ENCODE peak calls at places on chromosome 11, in seven cellular contexts. One of them, this sample, is unnamed.

GRCh38 chr11:106031936-106032335 is 9.9 kb upstream of the MSANTD4 start:
- DNase-seq in NCI-H1436: no peak
- DNase-seq in amygdala: no peak
- DNase-seq in activated effector memory CD4-positive, alpha-beta T cell treated with anti-CD3 and anti-CD28 coated beads, Interleukin-2, amount 50 U/mL, for 16 hours: no peak
- DNase-seq in astrocyte of the spinal cord: no peak
- DNase-seq in activated CD8-positive, alpha-beta memory T cell treated with anti-CD3 and anti-CD28 coated beads for 1 hour: no peak
- DNase-seq in ACHN: no peak
- DNase-seq in this sample: no peak

GRCh38 chr11:57781529-57781943 is 19.9 kb downstream of the CTNND1 start:
- DNase-seq in activated effector memory CD4-positive, alpha-beta T cell treated with anti-CD3 and anti-CD28 coated beads, Interleukin-2, amount 50 U/mL, for 16 hours: no peak
- DNase-seq in activated CD8-positive, alpha-beta memory T cell treated with anti-CD3 and anti-CD28 coated beads for 1 hour: no peak
- DNase-seq in amygdala: no peak
- DNase-seq in astrocyte of the spinal cord: no peak
- DNase-seq in NCI-H1436: no peak
- DNase-seq in ACHN: no peak
- DNase-seq in this sample: no peak

GRCh38 chr11:12089473-12089872 is 20.9 kb upstream of the MICAL2 start:
- DNase-seq in NCI-H1436: no peak
- DNase-seq in activated CD8-positive, alpha-beta memory T cell treated with anti-CD3 and anti-CD28 coated beads for 1 hour: no peak
- DNase-seq in astrocyte of the spinal cord: no peak
- DNase-seq in ACHN: no peak
- DNase-seq in activated effector memory CD4-positive, alpha-beta T cell treated with anti-CD3 and anti-CD28 coated beads, Interleukin-2, amount 50 U/mL, for 16 hours: no peak
- DNase-seq in amygdala: no peak
- DNase-seq in this sample: no peak

GRCh38 chr11:62999156-62999555 is 14.4 kb upstream of the SLC22A6 start:
- DNase-seq in ACHN: no peak
- DNase-seq in astrocyte of the spinal cord: no peak
- DNase-seq in amygdala: no peak
- DNase-seq in activated CD8-positive, alpha-beta memory T cell treated with anti-CD3 and anti-CD28 coated beads for 1 hour: no peak
- DNase-seq in activated effector memory CD4-positive, alpha-beta T cell treated with anti-CD3 and anti-CD28 coated beads, Interleukin-2, amount 50 U/mL, for 16 hours: no peak
- DNase-seq in NCI-H1436: no peak
- DNase-seq in this sample: no peak

GRCh38 chr11:20368441-20368840 is 4.9 kb downstream of the HTATIP2 start:
- DNase-seq in astrocyte of the spinal cord: no peak
- DNase-seq in ACHN: peak; percentile 31
- DNase-seq in activated effector memory CD4-positive, alpha-beta T cell treated with anti-CD3 and anti-CD28 coated beads, Interleukin-2, amount 50 U/mL, for 16 hours: no peak
- DNase-seq in NCI-H1436: no peak
- DNase-seq in amygdala: no peak
- DNase-seq in activated CD8-positive, alpha-beta memory T cell treated with anti-CD3 and anti-CD28 coated beads for 1 hour: no peak
- DNase-seq in this sample: no peak

GRCh38 chr11:34029176-34029575 is 22.4 kb upstream of the CAPRIN1 start:
- DNase-seq in activated CD8-positive, alpha-beta memory T cell treated with anti-CD3 and anti-CD28 coated beads for 1 hour: no peak
- DNase-seq in astrocyte of the spinal cord: no peak
- DNase-seq in ACHN: no peak
- DNase-seq in NCI-H1436: no peak
- DNase-seq in activated effector memory CD4-positive, alpha-beta T cell treated with anti-CD3 and anti-CD28 coated beads, Interleukin-2, amount 50 U/mL, for 16 hours: no peak
- DNase-seq in amygdala: no peak
- DNase-seq in this sample: no peak

GRCh38 chr11:42840176-42840829 is 471.5 kb upstream of the API5 start:
- DNase-seq in ACHN: no peak
- DNase-seq in activated CD8-positive, alpha-beta memory T cell treated with anti-CD3 and anti-CD28 coated beads for 1 hour: no peak
- DNase-seq in NCI-H1436: no peak
- DNase-seq in amygdala: no peak
- DNase-seq in astrocyte of the spinal cord: no peak
- DNase-seq in activated effector memory CD4-positive, alpha-beta T cell treated with anti-CD3 and anti-CD28 coated beads, Interleukin-2, amount 50 U/mL, for 16 hours: no peak
- DNase-seq in this sample: no peak

GRCh38 chr11:73997120-73997772 is 11.6 kb downstream of the UCP3 start:
- DNase-seq in activated effector memory CD4-positive, alpha-beta T cell treated with anti-CD3 and anti-CD28 coated beads, Interleukin-2, amount 50 U/mL, for 16 hours: peak; percentile 36
- DNase-seq in amygdala: no peak
- DNase-seq in NCI-H1436: no peak
- DNase-seq in astrocyte of the spinal cord: no peak
- DNase-seq in ACHN: no peak
- DNase-seq in activated CD8-positive, alpha-beta memory T cell treated with anti-CD3 and anti-CD28 coated beads for 1 hour: no peak
- DNase-seq in this sample: peak; percentile 45

GRCh38 chr11:44833221-44833620 is 106.5 kb downstream of the TSPAN18 start:
- DNase-seq in ACHN: no peak
- DNase-seq in activated CD8-positive, alpha-beta memory T cell treated with anti-CD3 and anti-CD28 coated beads for 1 hour: no peak
- DNase-seq in amygdala: no peak
- DNase-seq in activated effector memory CD4-positive, alpha-beta T cell treated with anti-CD3 and anti-CD28 coated beads, Interleukin-2, amount 50 U/mL, for 16 hours: no peak
- DNase-seq in NCI-H1436: no peak
- DNase-seq in astrocyte of the spinal cord: no peak
- DNase-seq in this sample: no peak